ENCODE peak calls at places on chromosomes 16 and 17, in seven cellular contexts. X, M, G, U, W, H and K are unnamed samples.

GRCh38 chr17:71203953-71204352 is 916.9 kb upstream of the SOX9 start:
- DNase-seq in X (no peak), M (no peak), G (no peak), U (no peak), W (no peak), H (peak), K (no peak)

GRCh38 chr16:85832578-85833539 is 33.4 kb downstream of the COX4I1 start:
- DNase-seq in X (no peak), M (no peak), G (no peak), U (no peak), W (no peak), H (no peak), K (no peak)

GRCh38 chr17:41975099-41976083 is 8.8 kb downstream of the CNP start:
- DNase-seq in X (no peak), M (peak), G (no peak), U (no peak), W (no peak), H (peak), K (no peak)

GRCh38 chr16:75216127-75216526 is 2.7 kb upstream of the CTRB1 start:
- DNase-seq in X (no peak), M (no peak), G (no peak), U (no peak), W (no peak), H (no peak), K (no peak)

GRCh38 chr17:17708816-17709215 is 27.6 kb downstream of the RAI1 start:
- DNase-seq in X (no peak), M (no peak), G (no peak), U (no peak), W (no peak), H (no peak), K (no peak)

GRCh38 chr16:4067262-4068001 is 48.8 kb downstream of the ADCY9 start:
- DNase-seq in X (no peak), M (no peak), G (no peak), U (no peak), W (no peak), H (peak), K (no peak)

GRCh38 chr17:55731586-55732250 is 9.1 kb upstream of the TMEM100 start:
- DNase-seq in X (no peak), M (no peak), G (no peak), U (peak), W (no peak), H (peak), K (no peak)

GRCh38 chr17:2602597-2603017 is 9.2 kb downstream of the PAFAH1B1 start:
- DNase-seq in X (peak), M (no peak), G (no peak), U (no peak), W (no peak), H (no peak), K (no peak)

GRCh38 chr16:60684002-60684401 is 1352.2 kb downstream of the CDH8 start:
- DNase-seq in X (no peak), M (no peak), G (no peak), U (no peak), W (no peak), H (no peak), K (no peak)

GRCh38 chr17:10633738-10634379 is 23.2 kb downstream of the MYH3 start:
- DNase-seq in X (no peak), M (no peak), G (no peak), U (no peak), W (no peak), H (no peak), K (no peak)

GRCh38 chr16:28964527-28964926 is 10.1 kb upstream of the SPNS1 start:
- DNase-seq in X (no peak), M (no peak), G (no peak), U (no peak), W (no peak), H (no peak), K (no peak)

GRCh38 chr16:28260193-28260592 is 32.1 kb upstream of the SBK1 start:
- DNase-seq in X (no peak), M (peak), G (no peak), U (no peak), W (no peak), H (no peak), K (no peak)